ENCODE peak calls at places on chromosomes 13 and 19, in five cellular contexts. One of them, this sample, is unnamed.

GRCh38 chr13:43805071-43805468 is 18.3 kb upstream of the ENOX1 start:
- DNase-seq in right cardiac atrium: no peak
- DNase-seq in stimulated activated CD4-positive, alpha-beta T cell treated with anti-CD3 and anti-CD28 coated beads, TNF-alpha, amount 100 ng/mL, for 1 hour: no peak
- DNase-seq in WTC11: no peak
- DNase-seq in A172: peak
- DNase-seq in this sample: no peak

GRCh38 chr19:24086974-24087595 is at the start of gene ZNF254:
- DNase-seq in right cardiac atrium: peak
- DNase-seq in WTC11: peak
- DNase-seq in A172: peak
- DNase-seq in stimulated activated CD4-positive, alpha-beta T cell treated with anti-CD3 and anti-CD28 coated beads, TNF-alpha, amount 100 ng/mL, for 1 hour: peak
- DNase-seq in this sample: peak

GRCh38 chr13:104975272-104975671 is 1560.2 kb downstream of the EFNB2 start:
- DNase-seq in stimulated activated CD4-positive, alpha-beta T cell treated with anti-CD3 and anti-CD28 coated beads, TNF-alpha, amount 100 ng/mL, for 1 hour: no peak
- DNase-seq in A172: no peak
- DNase-seq in right cardiac atrium: no peak
- DNase-seq in WTC11: no peak
- DNase-seq in this sample: no peak

GRCh38 chr19:4443188-4443587 is 14.4 kb downstream of the UBXN6 start:
- DNase-seq in right cardiac atrium: no peak
- DNase-seq in stimulated activated CD4-positive, alpha-beta T cell treated with anti-CD3 and anti-CD28 coated beads, TNF-alpha, amount 100 ng/mL, for 1 hour: no peak
- DNase-seq in WTC11: no peak
- DNase-seq in A172: no peak
- DNase-seq in this sample: no peak

GRCh38 chr19:33193864-33194362 is at the start of gene LRP3:
- DNase-seq in right cardiac atrium: peak
- DNase-seq in stimulated activated CD4-positive, alpha-beta T cell treated with anti-CD3 and anti-CD28 coated beads, TNF-alpha, amount 100 ng/mL, for 1 hour: no peak
- DNase-seq in A172: no peak
- DNase-seq in WTC11: peak
- DNase-seq in this sample: no peak

GRCh38 chr13:36188446-36188845 is 25.9 kb downstream of the SOHLH2 start:
- DNase-seq in WTC11: no peak
- DNase-seq in A172: no peak
- DNase-seq in right cardiac atrium: no peak
- DNase-seq in stimulated activated CD4-positive, alpha-beta T cell treated with anti-CD3 and anti-CD28 coated beads, TNF-alpha, amount 100 ng/mL, for 1 hour: no peak
- DNase-seq in this sample: no peak

GRCh38 chr19:11496391-11497163 is 9.1 kb downstream of the ZNF653 start:
- DNase-seq in right cardiac atrium: peak
- DNase-seq in stimulated activated CD4-positive, alpha-beta T cell treated with anti-CD3 and anti-CD28 coated beads, TNF-alpha, amount 100 ng/mL, for 1 hour: peak
- DNase-seq in A172: peak
- DNase-seq in WTC11: peak
- DNase-seq in this sample: peak

GRCh38 chr19:52941941-52942370 is 18.7 kb upstream of the ZNF888 start:
- DNase-seq in right cardiac atrium: peak
- DNase-seq in stimulated activated CD4-positive, alpha-beta T cell treated with anti-CD3 and anti-CD28 coated beads, TNF-alpha, amount 100 ng/mL, for 1 hour: no peak
- DNase-seq in WTC11: peak
- DNase-seq in A172: peak
- DNase-seq in this sample: peak

GRCh38 chr13:43764349-43764748 is 22.4 kb downstream of the ENOX1 start:
- DNase-seq in A172: no peak
- DNase-seq in right cardiac atrium: no peak
- DNase-seq in WTC11: no peak
- DNase-seq in stimulated activated CD4-positive, alpha-beta T cell treated with anti-CD3 and anti-CD28 coated beads, TNF-alpha, amount 100 ng/mL, for 1 hour: no peak
- DNase-seq in this sample: no peak

GRCh38 chr19:36604656-36605100 is 435 bp upstream of the ZNF382 start:
- DNase-seq in right cardiac atrium: peak
- DNase-seq in A172: peak
- DNase-seq in stimulated activated CD4-positive, alpha-beta T cell treated with anti-CD3 and anti-CD28 coated beads, TNF-alpha, amount 100 ng/mL, for 1 hour: peak
- DNase-seq in WTC11: peak
- DNase-seq in this sample: peak

GRCh38 chr13:113545931-113546516 is 38.5 kb upstream of the TFDP1 start:
- DNase-seq in stimulated activated CD4-positive, alpha-beta T cell treated with anti-CD3 and anti-CD28 coated beads, TNF-alpha, amount 100 ng/mL, for 1 hour: no peak
- DNase-seq in A172: no peak
- DNase-seq in WTC11: no peak
- DNase-seq in right cardiac atrium: no peak
- DNase-seq in this sample: peak

GRCh38 chr19:38172001-38172400 is 52.0 kb downstream of the DPF1 start:
- DNase-seq in right cardiac atrium: no peak
- DNase-seq in WTC11: no peak
- DNase-seq in A172: no peak
- DNase-seq in stimulated activated CD4-positive, alpha-beta T cell treated with anti-CD3 and anti-CD28 coated beads, TNF-alpha, amount 100 ng/mL, for 1 hour: no peak
- DNase-seq in this sample: no peak

GRCh38 chr13:73914119-73914518 is 220.1 kb downstream of the KLF12 start:
- DNase-seq in WTC11: no peak
- DNase-seq in A172: no peak
- DNase-seq in right cardiac atrium: no peak
- DNase-seq in stimulated activated CD4-positive, alpha-beta T cell treated with anti-CD3 and anti-CD28 coated beads, TNF-alpha, amount 100 ng/mL, for 1 hour: no peak
- DNase-seq in this sample: no peak

GRCh38 chr19:58557253-58558065 is 952 bp downstream of the UBE2M start:
- DNase-seq in A172: no peak
- DNase-seq in WTC11: no peak
- DNase-seq in right cardiac atrium: no peak
- DNase-seq in stimulated activated CD4-positive, alpha-beta T cell treated with anti-CD3 and anti-CD28 coated beads, TNF-alpha, amount 100 ng/mL, for 1 hour: no peak
- DNase-seq in this sample: no peak

GRCh38 chr19:17841810-17842662 is 5.7 kb downstream of the JAK3 start:
- DNase-seq in stimulated activated CD4-positive, alpha-beta T cell treated with anti-CD3 and anti-CD28 coated beads, TNF-alpha, amount 100 ng/mL, for 1 hour: peak
- DNase-seq in WTC11: peak
- DNase-seq in A172: peak
- DNase-seq in right cardiac atrium: peak
- DNase-seq in this sample: peak

GRCh38 chr13:38566526-38566925 is 120.4 kb upstream of the FREM2 start:
- DNase-seq in stimulated activated CD4-positive, alpha-beta T cell treated with anti-CD3 and anti-CD28 coated beads, TNF-alpha, amount 100 ng/mL, for 1 hour: no peak
- DNase-seq in WTC11: no peak
- DNase-seq in A172: no peak
- DNase-seq in right cardiac atrium: no peak
- DNase-seq in this sample: no peak

GRCh38 chr19:3129112-3129511 is 6.7 kb upstream of the GNA15 start:
- DNase-seq in WTC11: no peak
- DNase-seq in stimulated activated CD4-positive, alpha-beta T cell treated with anti-CD3 and anti-CD28 coated beads, TNF-alpha, amount 100 ng/mL, for 1 hour: no peak
- DNase-seq in A172: peak
- DNase-seq in right cardiac atrium: no peak
- DNase-seq in this sample: no peak

GRCh38 chr13:101572456-101572855 is 120.0 kb downstream of the ITGBL1 start:
- DNase-seq in A172: no peak
- DNase-seq in WTC11: no peak
- DNase-seq in right cardiac atrium: no peak
- DNase-seq in stimulated activated CD4-positive, alpha-beta T cell treated with anti-CD3 and anti-CD28 coated beads, TNF-alpha, amount 100 ng/mL, for 1 hour: no peak
- DNase-seq in this sample: no peak

GRCh38 chr19:1232231-1232637 is 5.6 kb downstream of the CBARP start:
- DNase-seq in stimulated activated CD4-positive, alpha-beta T cell treated with anti-CD3 and anti-CD28 coated beads, TNF-alpha, amount 100 ng/mL, for 1 hour: no peak
- DNase-seq in right cardiac atrium: no peak
- DNase-seq in WTC11: no peak
- DNase-seq in A172: no peak
- DNase-seq in this sample: no peak

GRCh38 chr13:97441414-97441813 is 7.4 kb downstream of the RAP2A start:
- DNase-seq in WTC11: no peak
- DNase-seq in right cardiac atrium: no peak
- DNase-seq in A172: no peak
- DNase-seq in stimulated activated CD4-positive, alpha-beta T cell treated with anti-CD3 and anti-CD28 coated beads, TNF-alpha, amount 100 ng/mL, for 1 hour: no peak
- DNase-seq in this sample: no peak

GRCh38 chr13:59303433-59303832 is 860.3 kb downstream of the DIAPH3 start:
- DNase-seq in WTC11: no peak
- DNase-seq in right cardiac atrium: no peak
- DNase-seq in stimulated activated CD4-positive, alpha-beta T cell treated with anti-CD3 and anti-CD28 coated beads, TNF-alpha, amount 100 ng/mL, for 1 hour: no peak
- DNase-seq in A172: no peak
- DNase-seq in this sample: no peak

GRCh38 chr13:30112602-30113435 is 194.5 kb downstream of the KATNAL1 start:
- DNase-seq in A172: peak
- DNase-seq in right cardiac atrium: peak
- DNase-seq in WTC11: peak
- DNase-seq in stimulated activated CD4-positive, alpha-beta T cell treated with anti-CD3 and anti-CD28 coated beads, TNF-alpha, amount 100 ng/mL, for 1 hour: peak
- DNase-seq in this sample: peak

GRCh38 chr19:51681286-51681956 is 11.7 kb upstream of the SPACA6 start:
- DNase-seq in WTC11: no peak
- DNase-seq in A172: no peak
- DNase-seq in right cardiac atrium: no peak
- DNase-seq in stimulated activated CD4-positive, alpha-beta T cell treated with anti-CD3 and anti-CD28 coated beads, TNF-alpha, amount 100 ng/mL, for 1 hour: no peak
- DNase-seq in this sample: no peak

GRCh38 chr19:42249149-42249750 is 5.7 kb downstream of the ERF start:
- DNase-seq in stimulated activated CD4-positive, alpha-beta T cell treated with anti-CD3 and anti-CD28 coated beads, TNF-alpha, amount 100 ng/mL, for 1 hour: no peak
- DNase-seq in A172: no peak
- DNase-seq in right cardiac atrium: no peak
- DNase-seq in WTC11: no peak
- DNase-seq in this sample: no peak

GRCh38 chr19:55377356-55378131 is 918 bp downstream of the TMEM190 start:
- DNase-seq in A172: no peak
- DNase-seq in stimulated activated CD4-positive, alpha-beta T cell treated with anti-CD3 and anti-CD28 coated beads, TNF-alpha, amount 100 ng/mL, for 1 hour: no peak
- DNase-seq in right cardiac atrium: peak
- DNase-seq in WTC11: peak
- DNase-seq in this sample: peak

GRCh38 chr13:20714563-20715339 is 11.3 kb downstream of the IL17D start:
- DNase-seq in right cardiac atrium: peak
- DNase-seq in WTC11: no peak
- DNase-seq in stimulated activated CD4-positive, alpha-beta T cell treated with anti-CD3 and anti-CD28 coated beads, TNF-alpha, amount 100 ng/mL, for 1 hour: no peak
- DNase-seq in A172: no peak
- DNase-seq in this sample: no peak

GRCh38 chr13:114151565-114152284 is 19.3 kb upstream of the RASA3 start:
- DNase-seq in stimulated activated CD4-positive, alpha-beta T cell treated with anti-CD3 and anti-CD28 coated beads, TNF-alpha, amount 100 ng/mL, for 1 hour: no peak
- DNase-seq in WTC11: no peak
- DNase-seq in right cardiac atrium: no peak
- DNase-seq in A172: peak
- DNase-seq in this sample: no peak

GRCh38 chr19:30593358-30593757 is 221.2 kb downstream of the ZNF536 start:
- DNase-seq in right cardiac atrium: no peak
- DNase-seq in stimulated activated CD4-positive, alpha-beta T cell treated with anti-CD3 and anti-CD28 coated beads, TNF-alpha, amount 100 ng/mL, for 1 hour: no peak
- DNase-seq in WTC11: no peak
- DNase-seq in A172: no peak
- DNase-seq in this sample: no peak

GRCh38 chr19:39307233-39307821 is 11.1 kb downstream of the IFNL1 start:
- DNase-seq in right cardiac atrium: peak
- DNase-seq in A172: no peak
- DNase-seq in WTC11: peak
- DNase-seq in stimulated activated CD4-positive, alpha-beta T cell treated with anti-CD3 and anti-CD28 coated beads, TNF-alpha, amount 100 ng/mL, for 1 hour: no peak
- DNase-seq in this sample: peak